ENCODE peak calls at places on chromosomes 3 and 15, in nine cellular contexts. Q is sigmoid colon; Y is ovary; H is CD8-positive, alpha-beta T cell; L is fibroblast of lung; U is heart left ventricle; E is brain microvascular endothelial cell; D is tibial artery; T is upper lobe of right lung. R is an unnamed sample.

GRCh38 chr15:89462198-89462912 is 34.0 kb downstream of the RHCG start:
- DNase-seq in L (peak), Q (no peak), U (no peak), E (no peak), H (no peak), D (no peak), T (peak), Y (no peak), R (no peak)

GRCh38 chr3:149020839-149021252 is 29.5 kb downstream of the GYG1 start:
- DNase-seq in Q (no peak), E (no peak), U (no peak), H (no peak), T (no peak), L (no peak), D (no peak), Y (no peak), R (no peak)

GRCh38 chr3:194382892-194383223 is 13.3 kb upstream of the LRRC15 start:
- DNase-seq in T (peak), E (no peak), U (no peak), D (no peak), Y (no peak), H (no peak), L (no peak), Q (no peak), R (no peak)

GRCh38 chr15:67501836-67502461 is 19.0 kb upstream of the C15orf61 start:
- DNase-seq in D (no peak), E (no peak), H (no peak), L (no peak), T (no peak), Y (no peak), Q (no peak), U (no peak), R (no peak)

GRCh38 chr3:71421820-71422566 is 161.5 kb downstream of the FOXP1 start:
- DNase-seq in E (no peak), U (no peak), H (no peak), L (no peak), Y (no peak), Q (no peak), T (no peak), D (no peak), R (no peak)

GRCh38 chr3:157785071-157785826 is 282.0 kb upstream of the VEPH1 start:
- DNase-seq in E (peak), D (no peak), Q (no peak), Y (no peak), T (no peak), H (no peak), U (no peak), L (peak), R (peak)

GRCh38 chr15:67897646-67898045 is 57.8 kb upstream of the RNU6-1 start:
- DNase-seq in Q (no peak), E (no peak), L (no peak), D (no peak), T (no peak), U (no peak), Y (no peak), H (no peak), R (no peak)

GRCh38 chr3:5213574-5213966 is 26.1 kb downstream of the EDEM1 start:
- DNase-seq in U (no peak), Y (no peak), Q (no peak), H (no peak), E (no peak), D (no peak), L (no peak), T (no peak), R (no peak)

GRCh38 chr3:127452321-127452821 is 138.2 kb downstream of the TPRA1 start:
- DNase-seq in Q (peak), H (no peak), D (peak), L (no peak), T (peak), Y (no peak), E (no peak), U (no peak), R (no peak)

GRCh38 chr3:158532099-158532734 is 38.8 kb upstream of the MLF1 start:
- DNase-seq in Y (no peak), E (peak), D (no peak), Q (no peak), T (no peak), L (peak), U (no peak), H (no peak), R (peak)

GRCh38 chr15:75508741-75509532 is 57.4 kb upstream of the SIN3A start:
- DNase-seq in H (no peak), U (no peak), D (no peak), E (peak), Q (no peak), T (no peak), Y (no peak), L (peak), R (peak)

GRCh38 chr15:51833782-51834181 is 4.3 kb downstream of the TMOD3 start:
- DNase-seq in H (no peak), U (no peak), L (peak), Y (no peak), D (no peak), T (no peak), Q (no peak), E (no peak), R (no peak)

GRCh38 chr3:52277071-52277964 is 1.1 kb downstream of the WDR82 start:
- DNase-seq in T (peak), H (peak), L (peak), Y (peak), U (peak), D (peak), Q (peak), E (peak), R (no peak)

GRCh38 chr3:181838940-181839914 is 127.5 kb downstream of the SOX2 start:
- DNase-seq in H (no peak), L (no peak), T (no peak), E (no peak), U (no peak), Q (no peak), Y (no peak), D (no peak), R (peak)

GRCh38 chr3:150202696-150203095 is 205.4 kb upstream of the TSC22D2 start:
- DNase-seq in H (no peak), Y (no peak), L (no peak), E (no peak), U (no peak), T (no peak), Q (no peak), D (no peak), R (no peak)

GRCh38 chr3:68705695-68706429 is 226.5 kb downstream of the TAFA4 start:
- DNase-seq in T (no peak), H (no peak), Y (no peak), U (peak), Q (no peak), L (no peak), E (no peak), D (peak), R (no peak)

GRCh38 chr3:139811331-139811730 is 123.7 kb upstream of the CLSTN2 start:
- DNase-seq in Y (no peak), T (no peak), U (no peak), D (no peak), E (peak), H (no peak), Q (no peak), L (no peak), R (no peak)

GRCh38 chr3:9404680-9405079 is 7.3 kb downstream of the SETD5 start:
- DNase-seq in L (no peak), Q (no peak), H (no peak), U (no peak), E (no peak), T (no peak), D (no peak), Y (no peak), R (no peak)

GRCh38 chr15:66955871-66956585 is 109.4 kb upstream of the SMAD3 start:
- DNase-seq in L (no peak), E (peak), H (no peak), T (no peak), U (no peak), Q (no peak), D (peak), Y (no peak), R (peak)

GRCh38 chr3:188179006-188179966 is 25.3 kb downstream of the LPP start:
- DNase-seq in T (peak), D (peak), E (no peak), U (peak), Y (no peak), Q (peak), L (peak), H (no peak), R (no peak)

GRCh38 chr3:150515210-150515609 is 31.1 kb downstream of the SERP1 start:
- DNase-seq in H (no peak), Q (no peak), L (no peak), U (no peak), E (no peak), T (no peak), D (no peak), Y (no peak), R (no peak)

GRCh38 chr3:15845475-15845874 is 47.7 kb upstream of the ANKRD28 start:
- DNase-seq in Y (no peak), Q (no peak), U (no peak), T (no peak), E (no peak), D (no peak), L (no peak), H (no peak), R (no peak)

GRCh38 chr3:27114684-27115083 is 254.5 kb downstream of the NEK10 start:
- DNase-seq in L (no peak), T (no peak), Q (no peak), D (no peak), E (peak), H (no peak), U (no peak), Y (no peak), R (peak)

GRCh38 chr3:149277338-149277813 is 55.7 kb upstream of the CP start:
- DNase-seq in Y (no peak), E (peak), D (no peak), U (no peak), H (no peak), L (peak), T (no peak), Q (no peak), R (peak)

GRCh38 chr3:87167634-87168456 is 59.3 kb upstream of the CHMP2B start:
- DNase-seq in T (no peak), L (peak), Y (no peak), E (peak), Q (no peak), D (no peak), U (no peak), H (no peak), R (peak)

GRCh38 chr15:62549345-62549970 is 384.4 kb upstream of the C2CD4B start:
- DNase-seq in E (peak), T (no peak), H (no peak), U (no peak), L (peak), D (no peak), Q (no peak), Y (no peak), R (peak)

GRCh38 chr15:52005748-52006701 is 13.0 kb upstream of the MAPK6 start:
- DNase-seq in E (peak), Q (no peak), L (peak), D (no peak), U (no peak), T (no peak), Y (no peak), H (no peak), R (no peak)

DNA sequence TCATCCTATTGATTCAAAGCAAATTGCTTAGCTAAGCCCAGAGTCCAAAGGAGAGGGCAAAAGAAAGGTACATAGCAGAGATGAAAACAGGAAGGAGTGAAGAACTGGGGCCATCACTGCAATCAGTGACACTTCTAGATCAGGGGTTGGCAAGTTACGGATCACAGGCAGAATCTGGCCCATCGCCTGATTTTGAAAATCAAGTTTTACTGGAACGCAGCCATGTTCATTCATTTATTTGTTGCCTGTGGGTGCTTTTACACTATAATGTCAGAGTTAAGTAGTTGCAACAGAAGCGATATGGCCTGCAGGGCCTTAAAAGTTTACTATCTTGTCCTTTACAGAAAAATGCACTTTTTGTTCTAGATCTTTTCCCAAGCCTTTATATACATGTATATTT is 271.7 kb upstream of the TOPAZ1 start:
- DNase-seq in H (no peak), Q (no peak), D (no peak), T (no peak), L (no peak), Y (no peak), U (no peak), E (no peak), R (no peak)
- H3K27ac ChIP-seq in H (no peak), Q (no peak), D (no peak), T (no peak), L (no peak), Y (no peak), U (no peak), E (no peak), R (no peak)

GRCh38 chr3:82163907-82164520 is 402.6 kb upstream of the GBE1 start:
- DNase-seq in Q (no peak), L (peak), H (no peak), U (no peak), T (no peak), Y (no peak), D (no peak), E (no peak), R (no peak)
- TF ChIP-seq CTCF in Q (no peak), L (no peak), H (peak), U (peak), T (peak), Y (no peak), D (peak), E (peak), R (no peak)

DNA sequence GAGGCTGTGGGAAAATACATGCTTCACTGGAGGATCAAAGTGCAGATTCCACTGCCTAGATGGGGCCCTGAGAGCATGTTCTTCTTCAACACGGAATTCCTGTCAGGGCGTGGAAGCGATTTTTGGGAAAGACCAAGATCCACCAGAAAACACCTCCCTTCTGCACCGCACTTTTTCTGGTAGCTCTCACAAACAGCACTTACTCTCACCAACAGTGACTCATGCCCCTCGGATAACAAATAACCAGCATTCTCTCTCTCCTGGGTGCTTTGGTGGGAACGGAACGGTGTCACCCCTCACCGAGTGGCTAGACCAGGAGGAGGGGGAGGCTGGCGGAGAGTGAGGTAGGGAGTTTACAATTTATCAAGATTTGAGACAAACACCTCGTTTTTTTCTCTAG is 40.1 kb downstream of the ADAMTSL3 start:
- DNase-seq in Y (no peak), L (peak), Q (no peak), E (peak), D (no peak), T (no peak), H (no peak), U (no peak), R (no peak)
- H3K27ac ChIP-seq in Y (peak), L (no peak), Q (peak), E (no peak), D (peak), T (peak), H (no peak), U (peak), R (no peak)

GRCh38 chr15:72835289-72835890 is 51.8 kb upstream of the ADPGK start:
- DNase-seq in H (no peak), Y (no peak), L (peak), D (no peak), Q (no peak), U (no peak), E (no peak), T (no peak), R (no peak)
- TF ChIP-seq CTCF in H (no peak), Y (no peak), L (peak), D (no peak), Q (no peak), U (no peak), E (peak), T (no peak), R (no peak)

DNA sequence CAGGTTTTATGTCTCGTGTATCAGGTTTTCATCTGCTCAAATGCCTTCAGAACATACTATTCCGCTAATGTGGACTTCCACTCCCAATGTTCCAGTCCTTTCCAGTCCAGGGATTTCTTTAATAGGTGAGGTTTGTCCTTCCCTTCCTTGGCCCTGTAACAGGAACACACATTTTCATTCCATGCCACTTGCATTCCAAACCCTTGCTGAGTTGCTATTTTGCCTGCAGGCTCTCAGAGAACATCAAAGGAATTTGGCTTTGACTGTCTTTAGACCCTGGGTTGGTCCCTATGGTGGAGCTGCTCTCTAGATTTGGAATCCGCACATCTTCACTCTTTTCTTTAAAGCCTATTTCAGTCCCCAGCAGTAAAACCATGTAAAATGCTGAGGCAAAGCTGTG is 12.3 kb upstream of the ALCAM start:
- DNase-seq in E (no peak), U (no peak), Q (no peak), H (no peak), D (no peak), Y (no peak), T (no peak), L (no peak), R (no peak)
- H3K27ac ChIP-seq in E (peak), U (peak), Q (no peak), H (no peak), D (no peak), Y (no peak), T (peak), L (peak), R (no peak)

DNA sequence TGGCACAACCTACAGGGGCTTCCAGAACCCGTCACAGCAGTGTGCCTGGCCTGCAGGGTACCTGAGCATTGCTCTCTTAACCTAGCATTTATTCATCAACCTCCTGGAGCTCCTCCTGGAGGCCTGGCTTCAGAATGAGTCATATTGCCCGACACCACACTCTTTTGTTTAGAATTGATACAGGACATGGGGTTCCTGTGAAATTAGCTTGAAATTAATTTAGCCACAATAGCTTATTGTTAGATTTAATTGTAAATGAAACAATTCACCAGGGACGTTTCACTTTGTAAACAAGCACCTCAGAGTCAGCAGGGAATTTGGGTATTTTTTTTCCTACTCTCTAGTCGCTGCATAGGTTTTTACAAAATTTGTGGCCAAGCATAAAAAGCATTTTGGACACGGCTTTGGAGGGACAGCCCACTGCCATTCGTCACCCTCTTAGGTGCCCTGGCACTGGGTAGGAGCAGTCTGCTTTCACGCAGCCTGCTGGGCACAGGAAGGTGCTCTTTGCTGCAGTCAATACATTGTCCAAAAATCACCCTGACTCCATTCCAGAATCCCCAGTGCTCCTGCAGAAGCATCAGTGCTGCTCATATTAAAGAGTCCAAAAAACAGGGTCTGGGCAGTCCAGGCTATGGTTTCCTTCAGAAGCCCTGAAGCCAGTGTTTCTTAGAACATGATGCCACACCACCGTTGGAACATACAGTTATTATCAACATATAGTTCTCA is 60.8 kb upstream of the MEF2A start:
- DNase-seq in D (no peak), Q (no peak), L (peak), U (no peak), E (peak), H (no peak), Y (no peak), T (no peak), R (peak)
- TF ChIP-seq CTCF in D (no peak), Q (no peak), L (no peak), U (no peak), E (peak), H (no peak), Y (no peak), T (no peak), R (no peak)

DNA sequence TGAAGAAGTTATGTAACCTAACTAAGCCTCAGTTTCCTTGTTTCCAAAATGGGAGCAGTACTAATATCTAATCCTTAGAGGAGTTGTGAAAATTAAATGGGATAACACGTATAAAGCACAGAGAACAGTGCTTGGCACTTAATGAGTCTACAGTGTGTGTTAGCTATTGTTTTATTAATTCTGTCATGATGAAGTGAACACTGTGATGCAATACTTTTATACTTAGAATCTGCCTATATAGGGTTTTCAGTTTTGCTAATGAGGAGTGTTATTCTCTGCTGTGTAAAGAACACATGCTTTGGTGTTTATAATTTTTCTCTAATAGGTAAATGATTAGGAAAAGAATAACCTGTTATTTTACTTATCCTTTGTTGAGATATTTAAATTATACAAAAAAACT is 65.2 kb downstream of the MBNL1 start:
- DNase-seq in Q (no peak), L (no peak), Y (no peak), H (no peak), U (no peak), E (no peak), T (no peak), D (no peak), R (no peak)
- H3K27ac ChIP-seq in Q (peak), L (no peak), Y (no peak), H (no peak), U (peak), E (no peak), T (no peak), D (peak), R (no peak)